ENCODE peak calls at places on chromosomes 1 and 21, in eight cellular contexts. C is GM12891, T is IMR-90, I is ovary, X is uterus, J is stomach, S is spleen, N is NB4. R is an unnamed sample.
A peak's percentile ranks its signal among the peaks of the same experiment; 100 is the strongest.

GRCh38 chr1:83692524-83693336 is 306.2 kb downstream of the TTLL7 start:
- DNase-seq in S (peak; percentile 67), C (no peak), X (no peak), J (no peak), N (no peak), I (no peak), T (peak; percentile 0), R (no peak)

GRCh38 chr1:98796049-98796448 is 134.5 kb downstream of the SNX7 start:
- DNase-seq in C (no peak), S (no peak), N (no peak), T (no peak), J (no peak), I (no peak), X (no peak), R (no peak)

GRCh38 chr1:24972257-24973242 is 42.5 kb upstream of the RUNX3 start:
- DNase-seq in S (no peak), T (peak; percentile 33), X (no peak), I (no peak), J (no peak), N (no peak), C (no peak), R (no peak)

GRCh38 chr21:43702785-43703067 is 16.2 kb upstream of the PDXK start:
- DNase-seq in S (no peak), T (no peak), C (no peak), J (no peak), N (peak; percentile 25), X (no peak), I (no peak), R (no peak)

GRCh38 chr1:21509351-21510112 is at the start of gene ALPL:
- DNase-seq in J (no peak), X (no peak), S (peak; percentile 86), C (no peak), I (no peak), T (no peak), N (no peak), R (no peak)

GRCh38 chr1:236370397-236370796 is 23.7 kb upstream of the EDARADD start:
- DNase-seq in N (no peak), J (no peak), C (no peak), T (no peak), S (no peak), I (no peak), X (no peak), R (no peak)

GRCh38 chr1:114668784-114669561 is 876 bp downstream of the DENND2C start:
- DNase-seq in T (peak; percentile 24), S (no peak), C (no peak), N (peak; percentile 15), J (no peak), I (no peak), X (no peak), R (no peak)

GRCh38 chr1:46202975-46203737 is at the start of gene LURAP1:
- DNase-seq in C (peak; percentile 55), S (peak; percentile 81), T (peak; percentile 72), N (no peak), J (no peak), I (peak; percentile 61), X (peak; percentile 53), R (no peak)

GRCh38 chr1:183432548-183432875 is 14.3 kb upstream of the NMNAT2 start:
- DNase-seq in N (no peak), I (no peak), X (no peak), T (no peak), J (no peak), C (no peak), S (no peak), R (no peak)

GRCh38 chr1:163174524-163175437 is 27.9 kb downstream of the RGS5 start:
- DNase-seq in S (peak; percentile 72), J (peak; percentile 66), N (peak; percentile 53), I (peak; percentile 66), X (peak; percentile 58), T (peak; percentile 65), C (peak; percentile 12), R (no peak)

GRCh38 chr1:95282496-95282850 is 48.5 kb downstream of the RWDD3 start:
- DNase-seq in J (no peak), C (no peak), I (no peak), N (no peak), X (no peak), T (no peak), S (no peak), R (no peak)

GRCh38 chr1:42816600-42817439 is at the start of the genes ERMAP and SVBP:
- DNase-seq in S (peak; percentile 98), T (peak; percentile 77), N (peak; percentile 85), X (peak; percentile 91), C (peak; percentile 87), I (peak; percentile 93), J (peak; percentile 95), R (peak; percentile 97)

GRCh38 chr1:109500886-109501285 is 7.0 kb downstream of the CYB561D1 start:
- DNase-seq in S (no peak), I (peak; percentile 55), T (peak; percentile 90), C (no peak), N (no peak), J (no peak), X (no peak), R (no peak)

GRCh38 chr1:109502368-109502851 is 7.1 kb downstream of the AMIGO1 start:
- DNase-seq in J (no peak), I (no peak), S (no peak), T (no peak), C (no peak), N (no peak), X (no peak), R (peak; percentile 63)

GRCh38 chr1:109499661-109500536 is 6.0 kb downstream of the CYB561D1 start:
- DNase-seq in T (peak; percentile 76), C (no peak), X (no peak), J (peak; percentile 66), I (no peak), N (peak; percentile 81), S (no peak), R (peak; percentile 86)

GRCh38 chr1:109503935-109504334 is 5.6 kb downstream of the AMIGO1 start:
- DNase-seq in T (no peak), N (no peak), S (no peak), X (no peak), C (no peak), J (no peak), I (no peak), R (no peak)

GRCh38 chr1:109501644-109502367 is 7.7 kb downstream of the AMIGO1 start:
- DNase-seq in N (peak; percentile 93), S (no peak), C (no peak), T (no peak), I (no peak), X (no peak), J (no peak), R (no peak)
- TF ChIP-seq POLR2A in N (no peak), S (no peak), C (peak; percentile 23), T (no peak), I (no peak), X (no peak), J (no peak), R (no peak)

GRCh38 chr1:246566808-246567154 is 525 bp downstream of the CNST start:
- DNase-seq in J (no peak), C (no peak), T (peak; percentile 17), N (no peak), S (no peak), I (no peak), X (no peak), R (peak; percentile 72)
- TF ChIP-seq POLR2A in J (no peak), C (no peak), T (peak; percentile 19), N (no peak), S (no peak), I (no peak), X (no peak), R (no peak)

GRCh38 chr1:212109713-212110112 is 74.2 kb downstream of the DTL start:
- DNase-seq in I (no peak), C (no peak), N (no peak), T (peak; percentile 28), X (no peak), J (no peak), S (no peak), R (no peak)
- TF ChIP-seq POLR2A in I (no peak), C (no peak), N (no peak), T (no peak), X (no peak), J (no peak), S (no peak), R (no peak)

DNA sequence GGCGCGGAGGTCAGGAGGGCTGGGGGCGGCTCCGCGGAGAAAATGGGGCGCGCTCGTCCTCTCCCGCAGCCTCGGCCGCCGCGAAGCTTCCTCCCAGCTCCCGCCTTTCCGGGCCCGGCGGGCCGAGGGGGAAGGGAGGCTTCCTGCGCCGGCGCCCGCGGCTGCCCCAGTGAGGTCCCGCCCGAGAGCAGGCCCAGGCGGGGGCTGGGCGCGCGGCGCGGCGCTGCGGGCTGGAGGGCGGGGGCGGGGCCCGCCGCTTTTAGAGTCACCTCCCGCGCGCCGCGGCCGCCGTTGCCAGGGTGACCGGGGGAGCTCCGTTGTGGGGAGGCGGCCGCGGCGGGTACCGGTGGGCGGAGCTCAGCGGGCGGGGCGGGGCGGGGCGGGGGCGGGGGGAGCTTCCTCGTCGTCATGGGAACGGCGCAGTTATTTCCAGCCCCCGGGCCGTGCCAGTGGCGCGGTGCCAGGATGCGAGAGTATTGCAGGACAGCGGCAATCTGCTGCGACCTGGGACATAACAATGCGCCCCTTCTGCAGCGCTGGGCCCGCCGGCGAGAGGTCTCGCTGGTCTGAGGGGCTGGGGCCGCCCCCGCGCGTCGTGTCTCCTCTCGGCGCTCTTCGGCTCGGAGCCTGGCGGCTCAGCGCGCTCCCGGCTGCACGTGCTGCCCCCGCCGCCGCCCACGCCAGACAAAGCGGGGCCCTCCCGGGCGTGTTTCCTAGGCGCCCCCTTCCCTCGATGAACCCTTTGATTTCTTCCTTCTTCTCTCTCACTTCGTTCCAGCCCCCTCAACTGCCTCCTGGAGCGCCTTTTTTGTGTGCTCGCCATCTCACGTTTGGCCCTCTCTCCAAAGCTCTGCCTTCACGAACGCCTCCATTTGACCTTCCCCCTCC is 16.9 kb downstream of the IER5 start:
- DNase-seq in I (peak; percentile 96), S (peak; percentile 99), X (peak; percentile 96), J (peak; percentile 96), C (peak; percentile 89), T (peak; percentile 83), N (peak; percentile 92), R (peak; percentile 95)
- TF ChIP-seq POLR2A in I (peak; percentile 58), S (no peak), X (peak; percentile 90), J (no peak), C (no peak), T (peak; percentile 53), N (peak; percentile 33), R (peak; percentile 42)

DNA sequence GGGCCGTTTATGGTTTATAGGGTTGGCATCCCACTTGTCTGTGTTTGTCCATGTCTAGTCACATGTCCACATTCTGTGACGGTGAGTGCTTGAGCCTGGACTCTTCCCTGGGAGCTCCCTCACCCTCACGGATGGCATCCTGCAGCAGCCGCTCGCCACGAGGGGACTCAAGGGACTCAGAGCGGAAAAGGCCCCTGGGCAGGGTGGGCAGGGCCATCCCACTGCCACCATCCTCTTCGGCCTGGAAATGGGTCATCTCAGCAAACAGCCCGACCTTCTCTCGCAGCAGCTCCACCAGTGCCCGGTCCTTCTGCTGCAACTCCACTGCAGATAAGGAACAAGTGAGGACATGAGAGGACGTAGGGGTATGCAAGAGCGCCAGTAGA is 11.1 kb downstream of the RXFP4 start:
- DNase-seq in I (no peak), J (no peak), N (no peak), C (no peak), S (peak; percentile 52), T (no peak), X (no peak), R (no peak)
- TF ChIP-seq POLR2A in I (no peak), J (no peak), N (no peak), C (no peak), S (no peak), T (no peak), X (no peak), R (no peak)

DNA sequence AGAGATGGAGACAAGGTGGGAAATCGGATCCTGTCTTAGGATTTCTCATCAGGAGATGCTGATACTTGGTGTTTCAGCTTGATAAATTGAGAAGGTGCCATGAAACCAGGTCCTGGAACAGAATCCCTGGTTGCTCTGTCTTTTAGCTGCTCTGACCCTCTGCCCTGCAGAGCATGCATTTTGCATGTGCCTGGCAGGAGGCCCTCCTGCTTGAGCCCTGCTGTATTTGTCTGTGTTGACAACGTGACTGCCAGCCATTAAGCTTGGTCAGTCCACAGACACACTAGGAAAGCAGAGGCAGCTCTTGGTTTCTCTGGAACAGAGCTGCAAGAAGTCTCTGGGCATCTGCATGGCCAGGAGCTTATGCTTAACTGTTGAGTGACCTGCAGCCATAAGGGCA is 2.5 kb downstream of the SLC25A44 start:
- DNase-seq in S (no peak), T (no peak), X (no peak), N (no peak), C (no peak), J (no peak), I (no peak), R (no peak)
- TF ChIP-seq POLR2A in S (no peak), T (no peak), X (no peak), N (no peak), C (no peak), J (no peak), I (no peak), R (no peak)